ENCODE peak calls at places on chromosomes 6 and 20, in four cellular contexts. U is upper lobe of left lung, K is IMR-90, B is ovary. S is an unnamed sample.
A peak's percentile ranks its signal among the peaks of the same experiment; 100 is the strongest.

GRCh38 chr6:136073216-136073615 is 176.9 kb downstream of the MTFR2 start:
- DNase-seq in U (no peak), K (no peak), B (no peak), S (no peak)

GRCh38 chr20:6705920-6706500 is 61.5 kb upstream of the BMP2 start:
- DNase-seq in U (no peak), K (no peak), B (no peak), S (no peak)

GRCh38 chr6:23106951-23107350 is 537.6 kb downstream of the HDGFL1 start:
- DNase-seq in U (no peak), K (peak; percentile 92), B (no peak), S (no peak)

GRCh38 chr6:133341607-133342158 is 100.5 kb downstream of the EYA4 start:
- DNase-seq in U (no peak), K (peak; percentile 93), B (no peak), S (no peak)

GRCh38 chr6:154508573-154509375 is 1.7 kb downstream of the CNKSR3 start:
- DNase-seq in U (no peak), K (peak; percentile 56), B (no peak), S (no peak)

GRCh38 chr6:68653706-68654089 is 18.6 kb downstream of the ADGRB3 start:
- DNase-seq in U (no peak), K (no peak), B (no peak), S (no peak)

GRCh38 chr6:8821921-8822512 is 386.7 kb upstream of the SLC35B3 start:
- DNase-seq in U (no peak), K (no peak), B (no peak), S (no peak)

GRCh38 chr20:57435498-57436222 is 44.5 kb downstream of the RBM38 start:
- DNase-seq in U (peak; percentile 86), K (no peak), B (no peak), S (no peak)

GRCh38 chr6:27205375-27206278 is 41.9 kb upstream of the PRSS16 start:
- DNase-seq in U (no peak), K (peak; percentile 24), B (no peak), S (no peak)

GRCh38 chr20:40683221-40683893 is 5.7 kb downstream of the MAFB start:
- DNase-seq in U (peak; percentile 87), K (no peak), B (peak; percentile 28), S (no peak)

GRCh38 chr20:1934162-1934561 is 39.0 kb downstream of the SIRPA start:
- DNase-seq in U (no peak), K (peak; percentile 90), B (no peak), S (no peak)

GRCh38 chr6:16264785-16265184 is 26.4 kb downstream of the GMPR start:
- DNase-seq in U (no peak), K (no peak), B (no peak), S (no peak)

GRCh38 chr6:54188832-54189231 is 77.6 kb downstream of the MLIP start:
- DNase-seq in U (no peak), K (no peak), B (no peak), S (no peak)

GRCh38 chr6:3211681-3212080 is 15.8 kb downstream of the TUBB2B start:
- DNase-seq in U (no peak), K (no peak), B (no peak), S (no peak)

GRCh38 chr6:37130704-37131103 is 39.2 kb upstream of the PIM1 start:
- DNase-seq in U (no peak), K (peak; percentile 56), B (no peak), S (no peak)

GRCh38 chr20:10466325-10466724 is 31.2 kb downstream of the SLX4IP start:
- DNase-seq in U (no peak), K (peak; percentile 16), B (no peak), S (no peak)

GRCh38 chr20:49320460-49320859 is 42.6 kb upstream of the ZNFX1 start:
- DNase-seq in U (no peak), K (peak; percentile 38), B (no peak), S (no peak)

GRCh38 chr20:15171016-15171415 is 833.6 kb upstream of the FLRT3 start:
- DNase-seq in U (no peak), K (no peak), B (no peak), S (no peak)

GRCh38 chr20:2767768-2768631 is 32.4 kb downstream of the CPXM1 start:
- DNase-seq in U (peak; percentile 78), K (peak; percentile 24), B (peak; percentile 41), S (no peak)

GRCh38 chr6:56862415-56863175 is 92.3 kb upstream of the BEND6 start:
- DNase-seq in U (no peak), K (peak; percentile 69), B (no peak), S (no peak)

GRCh38 chr6:83436674-83437073 is 5.8 kb upstream of the ME1 start:
- DNase-seq in U (no peak), K (no peak), B (no peak), S (no peak)
- H3K27ac ChIP-seq in U (no peak overlapping the region), K (no peak overlapping the region), B (no peak overlapping the region), S (no peak overlapping the region)

GRCh38 chr6:6587696-6588063 is 840 bp upstream of the LY86 start:
- DNase-seq in U (no peak), K (no peak), B (no peak), S (no peak)

GRCh38 chr6:6588064-6588923 is at the start of gene LY86:
- DNase-seq in U (peak; percentile 42), K (no peak), B (no peak), S (no peak)

GRCh38 chr6:6586167-6586566 is 2.4 kb upstream of the LY86 start:
- DNase-seq in U (no peak), K (no peak), B (no peak), S (no peak)

GRCh38 chr6:6585003-6585311 is 3.6 kb upstream of the LY86 start:
- DNase-seq in U (no peak), K (no peak), B (no peak), S (no peak)

GRCh38 chr6:6586671-6587526 is 1.6 kb upstream of the LY86 start:
- DNase-seq in U (no peak), K (no peak), B (no peak), S (no peak)
- TF ChIP-seq POLR2A in U (no peak), K (no peak), B (no peak), S (no peak)

GRCh38 chr6:707576-708236 is 14.8 kb upstream of the EXOC2 start:
- DNase-seq in U (no peak), K (no peak), B (no peak), S (no peak)
- TF ChIP-seq CTCF in U (no peak), K (no peak), B (no peak), S (no peak)

GRCh38 chr6:7111095-7111690 is 3.4 kb downstream of the RREB1 start:
- DNase-seq in U (no peak), K (no peak), B (no peak), S (no peak)

GRCh38 chr6:7107578-7108195 is at the start of gene RREB1:
- DNase-seq in U (peak; percentile 92), K (peak; percentile 54), B (peak; percentile 78), S (no peak)

GRCh38 chr6:7110092-7110792 is 2.5 kb downstream of the RREB1 start:
- DNase-seq in U (no peak), K (no peak), B (no peak), S (no peak)

GRCh38 chr6:7108196-7108963 is 619 bp downstream of the RREB1 start:
- DNase-seq in U (peak; percentile 92), K (peak; percentile 49), B (no peak), S (no peak)

DNA sequence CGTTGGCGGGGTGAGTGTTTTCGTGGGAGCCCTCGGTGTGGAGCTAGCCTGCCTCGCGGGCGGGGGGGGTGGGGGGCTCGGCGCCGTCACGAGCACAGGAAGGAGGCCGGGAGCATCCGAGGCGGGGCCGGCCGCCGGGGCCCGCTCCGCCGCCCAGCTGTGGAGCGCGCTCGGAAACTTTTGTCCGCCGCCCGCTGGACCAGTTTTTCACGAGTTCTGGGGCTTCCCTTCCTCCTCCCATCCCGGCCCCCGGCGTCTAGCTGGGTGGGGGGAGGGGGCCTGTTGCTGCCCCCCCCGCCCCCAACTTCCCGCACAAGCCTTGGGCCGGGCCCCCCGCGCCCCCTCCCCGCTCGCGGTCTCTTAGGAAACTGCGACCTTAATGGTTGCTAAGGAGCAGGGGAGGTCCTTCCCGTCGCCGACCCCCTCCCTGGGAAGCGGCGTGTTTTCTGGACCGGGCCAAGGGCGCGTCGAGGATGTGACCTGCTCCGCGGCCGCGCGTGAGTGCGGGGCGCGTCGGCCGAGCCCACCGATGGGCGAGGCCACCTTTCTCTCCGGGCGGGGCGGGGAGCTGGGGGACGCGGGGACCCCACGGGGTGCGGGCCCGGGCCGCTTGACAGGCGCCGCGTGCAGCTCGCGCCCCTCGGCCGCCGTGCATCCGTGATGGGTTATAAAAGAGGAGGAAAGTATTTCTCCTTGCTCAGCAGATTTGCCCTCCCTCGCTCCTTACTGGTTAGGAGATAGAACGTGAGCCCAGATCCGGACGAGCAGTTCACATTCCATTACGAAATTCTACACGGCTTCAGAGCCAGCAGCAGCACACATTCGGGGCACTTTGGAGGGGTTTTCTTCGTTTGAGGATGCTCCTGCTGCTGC is 1.4 kb downstream of the RREB1 start:
- DNase-seq in U (peak; percentile 90), K (peak; percentile 82), B (peak; percentile 72), S (no peak)
- H3K27ac ChIP-seq in U (peak overlapping the region; percentile 96), K (peak overlapping the region; percentile 99), B (peak overlapping the region; percentile 91), S (peak overlapping the region; percentile 98)

GRCh38 chr20:64039293-64040160 is 3.5 kb downstream of the C20orf204 start:
- DNase-seq in U (no peak), K (no peak), B (no peak), S (no peak)
- TF ChIP-seq POLR2A in U (no peak), K (no peak), B (no peak), S (no peak)

DNA sequence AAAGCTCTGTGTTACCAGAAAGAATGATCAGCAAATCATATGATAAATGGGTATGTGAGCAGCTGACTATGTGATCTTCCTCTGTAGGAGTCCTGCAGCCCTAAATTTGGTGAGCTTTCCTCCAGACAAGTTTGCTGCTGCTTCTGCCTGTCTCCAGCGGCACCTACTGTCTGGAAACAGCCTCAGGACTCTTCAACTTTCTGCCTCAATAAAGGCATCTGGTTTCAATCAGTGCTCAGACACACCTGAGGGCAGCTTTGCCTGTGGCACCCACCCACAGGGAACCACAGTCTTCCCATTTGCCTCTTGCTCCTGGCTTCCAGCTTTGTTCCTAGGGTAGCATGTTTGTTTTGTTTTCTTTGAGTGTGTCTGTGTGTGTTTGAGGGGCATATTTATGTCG is 727.9 kb upstream of the MAN1A1 start:
- DNase-seq in U (no peak), K (no peak), B (no peak), S (no peak)
- TF ChIP-seq CTCF in U (no peak), K (no peak), B (no peak), S (no peak)

GRCh38 chr6:45718901-45719300 is 296.8 kb downstream of the CLIC5 start:
- DNase-seq in U (no peak), K (peak; percentile 64), B (no peak), S (no peak)

GRCh38 chr6:45714795-45715507 is 300.7 kb downstream of the CLIC5 start:
- DNase-seq in U (no peak), K (peak; percentile 91), B (peak; percentile 35), S (no peak)

GRCh38 chr6:45715508-45715803 is 300.2 kb downstream of the CLIC5 start:
- DNase-seq in U (no peak), K (no peak), B (no peak), S (no peak)

GRCh38 chr6:45717715-45718114 is 297.9 kb downstream of the CLIC5 start:
- DNase-seq in U (no peak), K (no peak), B (no peak), S (no peak)

GRCh38 chr6:45717027-45717426 is 298.6 kb downstream of the CLIC5 start:
- DNase-seq in U (no peak), K (no peak), B (no peak), S (no peak)
- H3K27ac ChIP-seq in U (no peak overlapping the region), K (no peak overlapping the region), B (no peak overlapping the region), S (no peak overlapping the region)

S was measured in esophagus squamous epithelium.